ENCODE peak calls at places on chromosomes 13 and 19, in four cellular contexts. C is fibroblast of mammary gland, V is small intestine, G is heart left ventricle. N is an unnamed sample.
A peak's percentile ranks its signal among the peaks of the same experiment; 100 is the strongest.

GRCh38 chr19:2478756-2479555 is 3.0 kb downstream of the GADD45B start:
- DNase-seq in C (peak; percentile 77), V (peak; percentile 63), G (peak; percentile 86), N (peak; percentile 82)

GRCh38 chr13:41398494-41399190 is 58.7 kb upstream of the RGCC start:
- DNase-seq in G (no peak), C (no peak), V (no peak), N (no peak)

GRCh38 chr13:107866007-107866665 is 349.2 kb downstream of the LIG4 start:
- DNase-seq in G (no peak), V (no peak), C (no peak), N (peak; percentile 26)

GRCh38 chr19:56837004-56837403 is 3.5 kb downstream of the PEG3 start:
- DNase-seq in C (no peak), V (no peak), G (peak; percentile 11), N (no peak)

GRCh38 chr19:40273469-40274360 is 11.4 kb downstream of the AKT2 start:
- DNase-seq in V (no peak), C (no peak), G (no peak), N (no peak)

GRCh38 chr13:74889321-74889720 is 592.6 kb downstream of the TBC1D4 start:
- DNase-seq in G (no peak), V (no peak), C (peak; percentile 48), N (no peak)

GRCh38 chr13:114298866-114299265 is 15.4 kb upstream of the CHAMP1 start:
- DNase-seq in V (no peak), G (no peak), C (peak; percentile 74), N (no peak)

GRCh38 chr13:76976488-76976887 is 15.4 kb upstream of the CLN5 start:
- DNase-seq in G (no peak), C (peak; percentile 32), V (no peak), N (no peak)

GRCh38 chr13:31923134-31923763 is 108.3 kb upstream of the FRY start:
- DNase-seq in V (no peak), C (no peak), G (no peak), N (no peak)

GRCh38 chr13:72495681-72496080 is 231.7 kb downstream of the MZT1 start:
- DNase-seq in C (no peak), G (no peak), V (no peak), N (no peak)

GRCh38 chr19:33664744-33665143 is 43.0 kb downstream of the CHST8 start:
- DNase-seq in C (no peak), G (no peak), V (no peak), N (no peak)

GRCh38 chr13:34076319-34076718 is 258.4 kb downstream of the RFC3 start:
- DNase-seq in V (no peak), G (no peak), C (no peak), N (peak; percentile 49)

GRCh38 chr13:111275995-111276618 is 44.3 kb upstream of the TEX29 start:
- DNase-seq in G (no peak), C (no peak), V (no peak), N (no peak)

GRCh38 chr13:112738606-112739005 is 48.8 kb downstream of the ATP11A start:
- DNase-seq in V (no peak), C (no peak), G (no peak), N (no peak)

GRCh38 chr13:27339299-27339698 is 68.7 kb downstream of the RASL11A start:
- DNase-seq in V (peak; percentile 71), G (no peak), C (peak; percentile 54), N (peak; percentile 35)

DNA sequence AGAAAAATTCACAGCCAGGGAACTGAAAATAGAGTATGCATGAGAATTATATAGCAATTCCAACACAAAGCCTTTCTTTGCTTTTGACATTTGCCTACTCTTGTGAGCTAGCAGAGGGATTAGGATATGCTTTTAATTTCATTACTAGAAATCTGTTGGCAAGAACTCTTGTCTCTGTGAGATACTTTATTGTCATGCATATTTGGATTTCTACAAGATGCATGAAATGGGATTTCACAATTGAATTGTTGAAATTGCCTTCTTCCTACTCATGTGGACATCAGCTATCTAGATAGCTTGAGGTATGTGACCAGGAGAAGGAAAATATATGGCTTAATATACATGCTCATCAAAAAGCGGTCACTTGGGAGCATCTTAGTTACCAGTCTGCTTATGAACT is 166.0 kb downstream of the SLC7A1 start:
- DNase-seq in G (no peak), C (peak; percentile 37), V (no peak), N (peak; percentile 80)
- H3K4me3 ChIP-seq in G (peak overlapping the region; percentile 59), C (no peak overlapping the region), V (no peak overlapping the region), N (no peak overlapping the region)

GRCh38 chr19:16296713-16297112 is 27.9 kb upstream of the KLF2 start:
- DNase-seq in C (no peak), V (peak; percentile 27), G (no peak), N (no peak)
- H3K4me3 ChIP-seq in C (no peak overlapping the region), V (no peak overlapping the region), G (no peak overlapping the region), N (no peak overlapping the region)

GRCh38 chr19:1084024-1084868 is 10.9 kb downstream of the POLR2E start:
- DNase-seq in V (no peak), G (no peak), C (no peak), N (no peak)

GRCh38 chr19:1085053-1085658 is 10.0 kb downstream of the POLR2E start:
- DNase-seq in C (no peak), V (no peak), G (no peak), N (no peak)

GRCh38 chr19:1082165-1082927 is 12.8 kb downstream of the POLR2E start:
- DNase-seq in G (no peak), V (peak; percentile 96), C (no peak), N (no peak)

GRCh38 chr19:1081301-1082164 is 13.6 kb downstream of the POLR2E start:
- DNase-seq in G (no peak), V (peak; percentile 53), C (no peak), N (no peak)

GRCh38 chr19:1082928-1083816 is 12.0 kb downstream of the POLR2E start:
- DNase-seq in V (no peak), G (no peak), C (no peak), N (no peak)
- H3K4me3 ChIP-seq in V (peak overlapping the region; percentile 54), G (peak overlapping the region; percentile 31), C (no peak overlapping the region), N (no peak overlapping the region)

GRCh38 chr13:20702530-20702929 is 969 bp upstream of the IL17D start:
- DNase-seq in V (peak; percentile 81), G (no peak), C (no peak), N (no peak)
- H3K4me3 ChIP-seq in V (peak overlapping the region; percentile 66), G (peak overlapping the region; percentile 73), C (peak overlapping the region; percentile 53), N (peak overlapping the region; percentile 61)